ENCODE peak calls at places on chromosomes 16 and 17, in nine cellular contexts. L is Right ventricle myocardium superior; N is A549; B is tibial nerve; G is EL; P is activated T-helper 1 cell treated with anti-CD3 and anti-CD28 coated beads, Interleukin-2, amount 50 U/mL, for 16 hours; C is activated naive CD4-positive, alpha-beta T cell; Z is globus pallidus; R is activated gamma-delta T cell treated with anti-CD3 and anti-CD28 coated beads, Interleukin-2, amount 50 U/mL, for 16 hours. Q is an unnamed sample.
A peak's percentile ranks its signal among the peaks of the same experiment; 100 is the strongest.

GRCh38 chr16:66189951-66190350 is 176.5 kb upstream of the CDH5 start:
- DNase-seq in L (no peak), N (no peak), B (no peak), G (peak; percentile 70), P (no peak), C (no peak), Z (peak; percentile 38), R (no peak), Q (peak; percentile 82)

GRCh38 chr16:30764816-30765465 is 2.8 kb downstream of the RNF40 start:
- DNase-seq in L (no peak), N (no peak), B (no peak), G (no peak), P (no peak), C (no peak), Z (no peak), R (no peak), Q (no peak)

GRCh38 chr17:57305918-57306317 is 49.6 kb downstream of the MSI2 start:
- DNase-seq in L (no peak), N (no peak), B (no peak), G (peak; percentile 81), P (no peak), C (no peak), Z (no peak), R (no peak), Q (peak; percentile 78)

GRCh38 chr16:55655709-55656694 is at the start of gene SLC6A2:
- DNase-seq in L (peak; percentile 64), N (peak; percentile 39), B (no peak), G (no peak), P (no peak), C (no peak), Z (no peak), R (no peak), Q (no peak)

GRCh38 chr16:31105677-31106213 is 2.4 kb upstream of the BCKDK start:
- DNase-seq in L (peak; percentile 94), N (peak; percentile 82), B (peak; percentile 90), G (peak; percentile 67), P (peak; percentile 63), C (peak; percentile 70), Z (peak; percentile 66), R (peak; percentile 69), Q (peak; percentile 73)

GRCh38 chr17:35519442-35519841 is 18.0 kb downstream of the SLFN12L start:
- DNase-seq in L (no peak), N (no peak), B (no peak), G (no peak), P (no peak), C (no peak), Z (no peak), R (no peak), Q (no peak)

GRCh38 chr16:17590711-17591654 is 120.2 kb upstream of the XYLT1 start:
- DNase-seq in L (no peak), N (no peak), B (no peak), G (peak; percentile 4), P (no peak), C (no peak), Z (no peak), R (no peak), Q (peak; percentile 66)

GRCh38 chr17:28537219-28537610 is 15.2 kb downstream of the UNC119 start:
- DNase-seq in L (no peak), N (no peak), B (no peak), G (no peak), P (no peak), C (no peak), Z (no peak), R (no peak), Q (no peak)

GRCh38 chr17:78855561-78856165 is 15.0 kb upstream of the USP36 start:
- DNase-seq in L (no peak), N (no peak), B (no peak), G (no peak), P (no peak), C (no peak), Z (no peak), R (no peak), Q (no peak)

GRCh38 chr17:80123791-80124190 is 22.4 kb downstream of the GAA start:
- DNase-seq in L (no peak), N (no peak), B (no peak), G (no peak), P (no peak), C (no peak), Z (no peak), R (no peak), Q (peak; percentile 21)

GRCh38 chr17:79044462-79044861 is 20.5 kb downstream of the C1QTNF1 start:
- DNase-seq in L (no peak), N (no peak), B (no peak), G (no peak), P (no peak), C (no peak), Z (no peak), R (no peak), Q (no peak)

GRCh38 chr17:59470624-59471297 is 94.6 kb upstream of the DHX40 start:
- DNase-seq in L (no peak), N (no peak), B (no peak), G (no peak), P (no peak), C (no peak), Z (no peak), R (no peak), Q (no peak)

GRCh38 chr17:31401456-31402254 is 10.2 kb downstream of the RAB11FIP4 start:
- DNase-seq in L (no peak), N (no peak), B (no peak), G (no peak), P (no peak), C (no peak), Z (no peak), R (no peak), Q (no peak)

GRCh38 chr17:66222772-66223350 is 6.4 kb downstream of the APOH start:
- DNase-seq in L (no peak), N (no peak), B (no peak), G (no peak), P (no peak), C (no peak), Z (no peak), R (no peak), Q (no peak)

GRCh38 chr17:19533718-19534561 is at the start of gene SLC47A1:
- DNase-seq in L (peak; percentile 61), N (peak; percentile 72), B (no peak), G (peak; percentile 57), P (no peak), C (no peak), Z (no peak), R (no peak), Q (peak; percentile 32)

GRCh38 chr16:2019919-2020831 is 590 bp downstream of the NPW start:
- DNase-seq in L (no peak), N (no peak), B (no peak), G (no peak), P (no peak), C (no peak), Z (no peak), R (no peak), Q (no peak)